ENCODE peak calls at places on chromosome 7, in five cellular contexts. One of them, this sample, is unnamed.

GRCh38 chr7:66076459-66077329 is 1.1 kb downstream of the ASL start:
- DNase-seq in BE2C: no peak
- DNase-seq in cardiac fibroblast: no peak
- DNase-seq in WERI-Rb-1: no peak
- DNase-seq in left ventricle myocardium inferior: no peak
- DNase-seq in this sample: no peak

GRCh38 chr7:100465702-100466311 is 1.7 kb upstream of the SPACDR start:
- DNase-seq in BE2C: peak
- DNase-seq in cardiac fibroblast: peak
- DNase-seq in WERI-Rb-1: peak
- DNase-seq in left ventricle myocardium inferior: peak
- DNase-seq in this sample: peak

GRCh38 chr7:2468227-2468626 is 8.0 kb downstream of the GRIFIN start:
- DNase-seq in BE2C: no peak
- DNase-seq in cardiac fibroblast: no peak
- DNase-seq in WERI-Rb-1: no peak
- DNase-seq in left ventricle myocardium inferior: no peak
- DNase-seq in this sample: no peak

GRCh38 chr7:128877756-128878120 is 15.1 kb downstream of the ATP6V1F start:
- DNase-seq in BE2C: no peak
- DNase-seq in cardiac fibroblast: no peak
- DNase-seq in WERI-Rb-1: no peak
- DNase-seq in left ventricle myocardium inferior: no peak
- DNase-seq in this sample: no peak

GRCh38 chr7:155862088-155862487 is 49.8 kb upstream of the SHH start:
- DNase-seq in BE2C: no peak
- DNase-seq in cardiac fibroblast: no peak
- DNase-seq in WERI-Rb-1: no peak
- DNase-seq in left ventricle myocardium inferior: no peak
- DNase-seq in this sample: no peak

GRCh38 chr7:45000096-45001032 is at the start of gene CCM2:
- DNase-seq in BE2C: peak
- DNase-seq in cardiac fibroblast: peak
- DNase-seq in WERI-Rb-1: no peak
- DNase-seq in left ventricle myocardium inferior: peak
- DNase-seq in this sample: peak

GRCh38 chr7:81715984-81716588 is 53.8 kb downstream of the HGF start:
- DNase-seq in BE2C: peak
- DNase-seq in cardiac fibroblast: peak
- DNase-seq in WERI-Rb-1: peak
- DNase-seq in left ventricle myocardium inferior: no peak
- DNase-seq in this sample: peak

GRCh38 chr7:14242186-14242585 is 252.7 kb upstream of the ETV1 start:
- DNase-seq in BE2C: no peak
- DNase-seq in cardiac fibroblast: no peak
- DNase-seq in WERI-Rb-1: peak
- DNase-seq in left ventricle myocardium inferior: no peak
- DNase-seq in this sample: no peak

GRCh38 chr7:67343566-67343965 is 346.9 kb downstream of the TYW1 start:
- DNase-seq in BE2C: peak
- DNase-seq in cardiac fibroblast: no peak
- DNase-seq in WERI-Rb-1: no peak
- DNase-seq in left ventricle myocardium inferior: peak
- DNase-seq in this sample: peak

GRCh38 chr7:40403664-40404476 is 269.1 kb downstream of the SUGCT start:
- DNase-seq in BE2C: no peak
- DNase-seq in cardiac fibroblast: no peak
- DNase-seq in WERI-Rb-1: no peak
- DNase-seq in left ventricle myocardium inferior: no peak
- DNase-seq in this sample: peak

GRCh38 chr7:108596560-108596959 is 26.9 kb downstream of the DNAJB9 start:
- DNase-seq in BE2C: no peak
- DNase-seq in cardiac fibroblast: no peak
- DNase-seq in WERI-Rb-1: no peak
- DNase-seq in left ventricle myocardium inferior: no peak
- DNase-seq in this sample: no peak

GRCh38 chr7:30562498-30562897 is 32.2 kb upstream of the GARS1 start:
- DNase-seq in BE2C: peak
- DNase-seq in cardiac fibroblast: peak
- DNase-seq in WERI-Rb-1: no peak
- DNase-seq in left ventricle myocardium inferior: no peak
- DNase-seq in this sample: peak

GRCh38 chr7:18508441-18509427 is 13.2 kb downstream of the HDAC9 start:
- DNase-seq in BE2C: no peak
- DNase-seq in cardiac fibroblast: peak
- DNase-seq in WERI-Rb-1: no peak
- DNase-seq in left ventricle myocardium inferior: no peak
- DNase-seq in this sample: peak

GRCh38 chr7:111873963-111874693 is 311.8 kb upstream of the IMMP2L start:
- DNase-seq in BE2C: no peak
- DNase-seq in cardiac fibroblast: peak
- DNase-seq in WERI-Rb-1: no peak
- DNase-seq in left ventricle myocardium inferior: no peak
- DNase-seq in this sample: peak

GRCh38 chr7:140923358-140924006 is 1.2 kb downstream of the BRAF start:
- DNase-seq in BE2C: peak
- DNase-seq in cardiac fibroblast: peak
- DNase-seq in WERI-Rb-1: no peak
- DNase-seq in left ventricle myocardium inferior: no peak
- DNase-seq in this sample: peak

GRCh38 chr7:26198133-26198780 is 2.3 kb downstream of the HNRNPA2B1 start:
- DNase-seq in BE2C: no peak
- DNase-seq in cardiac fibroblast: peak
- DNase-seq in WERI-Rb-1: no peak
- DNase-seq in left ventricle myocardium inferior: no peak
- DNase-seq in this sample: peak

GRCh38 chr7:128744366-128744905 is 5.3 kb downstream of the CALU start:
- DNase-seq in BE2C: no peak
- DNase-seq in cardiac fibroblast: no peak
- DNase-seq in WERI-Rb-1: no peak
- DNase-seq in left ventricle myocardium inferior: no peak
- DNase-seq in this sample: no peak

GRCh38 chr7:139366400-139366799 is 6.7 kb downstream of the LUC7L2 start:
- DNase-seq in BE2C: no peak
- DNase-seq in cardiac fibroblast: no peak
- DNase-seq in WERI-Rb-1: no peak
- DNase-seq in left ventricle myocardium inferior: no peak
- DNase-seq in this sample: no peak

GRCh38 chr7:130881799-130882141 is 147.8 kb upstream of the KLF14 start:
- DNase-seq in BE2C: no peak
- DNase-seq in cardiac fibroblast: no peak
- DNase-seq in WERI-Rb-1: no peak
- DNase-seq in left ventricle myocardium inferior: no peak
- DNase-seq in this sample: no peak

GRCh38 chr7:80134536-80135305 is at the start of gene GNAI1:
- DNase-seq in BE2C: peak
- DNase-seq in cardiac fibroblast: peak
- DNase-seq in WERI-Rb-1: peak
- DNase-seq in left ventricle myocardium inferior: peak
- DNase-seq in this sample: peak

GRCh38 chr7:121286742-121287699 is 41.8 kb upstream of the WNT16 start:
- DNase-seq in BE2C: no peak
- DNase-seq in cardiac fibroblast: no peak
- DNase-seq in WERI-Rb-1: no peak
- DNase-seq in left ventricle myocardium inferior: no peak
- DNase-seq in this sample: no peak

GRCh38 chr7:25180592-25180923 is 47.7 kb downstream of the NPVF start:
- DNase-seq in BE2C: no peak
- DNase-seq in cardiac fibroblast: no peak
- DNase-seq in WERI-Rb-1: no peak
- DNase-seq in left ventricle myocardium inferior: no peak
- DNase-seq in this sample: no peak

GRCh38 chr7:25180946-25181345 is 47.3 kb downstream of the NPVF start:
- DNase-seq in BE2C: no peak
- DNase-seq in cardiac fibroblast: no peak
- DNase-seq in WERI-Rb-1: peak
- DNase-seq in left ventricle myocardium inferior: no peak
- DNase-seq in this sample: no peak

GRCh38 chr7:25179325-25179724 is 49.0 kb downstream of the NPVF start:
- DNase-seq in BE2C: no peak
- DNase-seq in cardiac fibroblast: no peak
- DNase-seq in WERI-Rb-1: no peak
- DNase-seq in left ventricle myocardium inferior: no peak
- DNase-seq in this sample: no peak

GRCh38 chr7:25181537-25181936 is 46.7 kb downstream of the NPVF start:
- DNase-seq in BE2C: no peak
- DNase-seq in cardiac fibroblast: no peak
- DNase-seq in WERI-Rb-1: no peak
- DNase-seq in left ventricle myocardium inferior: no peak
- DNase-seq in this sample: no peak

DNA sequence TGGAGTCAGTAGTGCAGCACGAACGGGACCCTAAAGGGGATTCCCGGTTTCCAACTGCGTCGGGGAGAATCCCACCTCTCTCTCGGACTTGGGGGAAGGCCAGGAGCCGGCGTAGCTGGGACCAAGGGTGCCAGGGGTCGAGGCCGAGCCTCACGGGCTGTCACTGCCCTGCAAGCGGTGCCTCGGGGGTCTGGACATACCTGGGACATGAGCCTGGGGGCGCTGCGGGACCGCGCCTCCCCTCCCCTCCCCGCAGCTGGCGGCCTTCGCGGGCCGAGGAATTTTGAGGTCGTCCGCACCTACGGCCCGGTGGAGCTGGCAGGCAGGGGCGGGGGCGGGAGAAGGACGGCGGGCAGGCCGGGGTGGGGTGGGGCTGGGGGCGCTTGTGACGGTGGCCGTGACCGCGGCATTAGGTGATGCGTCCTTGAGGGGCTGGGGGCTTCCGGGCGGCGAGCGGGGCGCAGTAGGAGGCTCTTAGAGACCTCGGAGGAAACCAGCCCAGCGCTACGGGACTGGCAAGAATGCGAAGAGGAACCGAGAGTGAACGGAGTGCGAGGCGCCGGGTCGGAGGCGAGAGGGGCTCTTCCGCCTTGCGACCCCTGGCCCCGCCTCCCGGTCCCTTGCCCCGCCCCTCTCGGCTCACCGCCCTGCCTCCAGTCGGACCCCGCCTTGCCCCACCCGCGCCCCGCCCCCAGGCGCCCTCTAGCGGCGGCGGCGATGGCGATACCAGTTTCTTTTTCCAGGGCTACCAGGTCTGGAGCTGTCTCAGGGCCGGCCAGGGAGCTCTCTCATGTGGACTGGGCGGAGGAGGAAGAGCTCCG is 48.3 kb downstream of the NPVF start:
- DNase-seq in BE2C: peak
- DNase-seq in cardiac fibroblast: peak
- DNase-seq in WERI-Rb-1: peak
- DNase-seq in left ventricle myocardium inferior: peak
- DNase-seq in this sample: peak
- H3K4me3 ChIP-seq in BE2C: peak
- H3K4me3 ChIP-seq in cardiac fibroblast: peak
- H3K4me3 ChIP-seq in WERI-Rb-1: peak
- H3K4me3 ChIP-seq in left ventricle myocardium inferior: peak
- H3K4me3 ChIP-seq in this sample: peak

GRCh38 chr7:24715171-24715570 is 42.1 kb downstream of the GSDME start:
- DNase-seq in BE2C: no peak
- DNase-seq in cardiac fibroblast: no peak
- DNase-seq in WERI-Rb-1: no peak
- DNase-seq in left ventricle myocardium inferior: no peak
- DNase-seq in this sample: no peak

GRCh38 chr7:24714676-24715010 is 42.6 kb downstream of the GSDME start:
- DNase-seq in BE2C: no peak
- DNase-seq in cardiac fibroblast: no peak
- DNase-seq in WERI-Rb-1: no peak
- DNase-seq in left ventricle myocardium inferior: no peak
- DNase-seq in this sample: no peak

GRCh38 chr7:24717247-24717622 is 40.0 kb downstream of the GSDME start:
- DNase-seq in BE2C: no peak
- DNase-seq in cardiac fibroblast: no peak
- DNase-seq in WERI-Rb-1: no peak
- DNase-seq in left ventricle myocardium inferior: no peak
- DNase-seq in this sample: no peak

GRCh38 chr7:24716480-24717246 is 40.6 kb downstream of the GSDME start:
- DNase-seq in BE2C: no peak
- DNase-seq in cardiac fibroblast: no peak
- DNase-seq in WERI-Rb-1: no peak
- DNase-seq in left ventricle myocardium inferior: no peak
- DNase-seq in this sample: no peak

GRCh38 chr7:24715661-24716479 is 41.4 kb downstream of the GSDME start:
- DNase-seq in BE2C: peak
- DNase-seq in cardiac fibroblast: peak
- DNase-seq in WERI-Rb-1: peak
- DNase-seq in left ventricle myocardium inferior: no peak
- DNase-seq in this sample: no peak
- TF ChIP-seq CTCF in BE2C: peak
- TF ChIP-seq CTCF in cardiac fibroblast: peak
- TF ChIP-seq CTCF in WERI-Rb-1: peak
- TF ChIP-seq CTCF in left ventricle myocardium inferior: peak
- TF ChIP-seq CTCF in this sample: peak

GRCh38 chr7:28036748-28037147 is 143.8 kb downstream of the JAZF1 start:
- DNase-seq in BE2C: no peak
- DNase-seq in cardiac fibroblast: no peak
- DNase-seq in WERI-Rb-1: no peak
- DNase-seq in left ventricle myocardium inferior: no peak
- DNase-seq in this sample: no peak

GRCh38 chr7:28041508-28042314 is 138.9 kb downstream of the JAZF1 start:
- DNase-seq in BE2C: no peak
- DNase-seq in cardiac fibroblast: peak
- DNase-seq in WERI-Rb-1: no peak
- DNase-seq in left ventricle myocardium inferior: no peak
- DNase-seq in this sample: peak

GRCh38 chr7:28038175-28038855 is 142.3 kb downstream of the JAZF1 start:
- DNase-seq in BE2C: no peak
- DNase-seq in cardiac fibroblast: no peak
- DNase-seq in WERI-Rb-1: no peak
- DNase-seq in left ventricle myocardium inferior: no peak
- DNase-seq in this sample: peak

GRCh38 chr7:28033386-28033785 is 147.2 kb downstream of the JAZF1 start:
- DNase-seq in BE2C: no peak
- DNase-seq in cardiac fibroblast: no peak
- DNase-seq in WERI-Rb-1: no peak
- DNase-seq in left ventricle myocardium inferior: no peak
- DNase-seq in this sample: no peak

GRCh38 chr7:28037220-28038010 is 143.2 kb downstream of the JAZF1 start:
- DNase-seq in BE2C: peak
- DNase-seq in cardiac fibroblast: peak
- DNase-seq in WERI-Rb-1: no peak
- DNase-seq in left ventricle myocardium inferior: no peak
- DNase-seq in this sample: peak
- H3K4me3 ChIP-seq in BE2C: no peak
- H3K4me3 ChIP-seq in cardiac fibroblast: peak
- H3K4me3 ChIP-seq in WERI-Rb-1: no peak
- H3K4me3 ChIP-seq in left ventricle myocardium inferior: no peak
- H3K4me3 ChIP-seq in this sample: no peak

GRCh38 chr7:17485905-17486304 is 187.5 kb downstream of the AHR start:
- DNase-seq in BE2C: no peak
- DNase-seq in cardiac fibroblast: no peak
- DNase-seq in WERI-Rb-1: no peak
- DNase-seq in left ventricle myocardium inferior: no peak
- DNase-seq in this sample: no peak

GRCh38 chr7:17485368-17485767 is 186.9 kb downstream of the AHR start:
- DNase-seq in BE2C: no peak
- DNase-seq in cardiac fibroblast: no peak
- DNase-seq in WERI-Rb-1: no peak
- DNase-seq in left ventricle myocardium inferior: no peak
- DNase-seq in this sample: no peak

GRCh38 chr7:17487343-17487742 is 188.9 kb downstream of the AHR start:
- DNase-seq in BE2C: no peak
- DNase-seq in cardiac fibroblast: no peak
- DNase-seq in WERI-Rb-1: no peak
- DNase-seq in left ventricle myocardium inferior: no peak
- DNase-seq in this sample: no peak

GRCh38 chr7:17488829-17489228 is 190.4 kb downstream of the AHR start:
- DNase-seq in BE2C: no peak
- DNase-seq in cardiac fibroblast: no peak
- DNase-seq in WERI-Rb-1: no peak
- DNase-seq in left ventricle myocardium inferior: no peak
- DNase-seq in this sample: no peak

GRCh38 chr7:17486835-17487234 is 188.4 kb downstream of the AHR start:
- DNase-seq in BE2C: no peak
- DNase-seq in cardiac fibroblast: no peak
- DNase-seq in WERI-Rb-1: no peak
- DNase-seq in left ventricle myocardium inferior: no peak
- DNase-seq in this sample: no peak
- TF ChIP-seq CTCF in BE2C: no peak
- TF ChIP-seq CTCF in cardiac fibroblast: no peak
- TF ChIP-seq CTCF in WERI-Rb-1: no peak
- TF ChIP-seq CTCF in left ventricle myocardium inferior: no peak
- TF ChIP-seq CTCF in this sample: no peak